ENCODE peak calls at places on chromosomes 2 and 18, in nine cellular contexts. T is brain microvascular endothelial cell; X is HT-29; S is activated CD4-positive, alpha-beta memory T cell treated with anti-CD3 and anti-CD28 coated beads, Interleukin-2, amount 10 ng/mL, durations not matched to agents 7 days and 5 days; L is thoracic aorta; J is A549; H is GM10248; B is RWPE1; W is Kasumi-1. Y is an unnamed sample.

GRCh38 chr2:19392191-19392590 is 33.8 kb upstream of the OSR1 start:
- DNase-seq in S (no peak), T (no peak), W (no peak), H (no peak), J (no peak), L (no peak), X (no peak), B (no peak), Y (no peak)

GRCh38 chr2:109343460-109343859 is 214.5 kb downstream of the SH3RF3 start:
- DNase-seq in T (no peak), L (no peak), X (no peak), S (no peak), B (no peak), H (no peak), J (no peak), W (no peak), Y (no peak)

GRCh38 chr2:165815742-165816141 is 21.7 kb upstream of the GALNT3 start:
- DNase-seq in J (no peak), W (peak), T (no peak), L (no peak), B (no peak), H (no peak), S (no peak), X (no peak), Y (no peak)

GRCh38 chr2:159211447-159212396 is 74.8 kb downstream of the WDSUB1 start:
- DNase-seq in H (no peak), X (no peak), J (no peak), T (no peak), B (no peak), L (no peak), S (no peak), W (no peak), Y (no peak)

GRCh38 chr2:233912799-233913423 is 4.3 kb upstream of the TRPM8 start:
- DNase-seq in T (peak), J (peak), S (peak), W (no peak), L (no peak), B (peak), X (peak), H (no peak), Y (no peak)

GRCh38 chr2:180644709-180645108 is 335.7 kb upstream of the UBE2E3 start:
- DNase-seq in S (no peak), X (no peak), W (no peak), H (no peak), L (no peak), T (peak), J (no peak), B (peak), Y (no peak)

GRCh38 chr18:38330573-38330972 is 765.0 kb upstream of the CELF4 start:
- DNase-seq in H (no peak), X (no peak), J (no peak), W (no peak), S (no peak), B (no peak), T (no peak), L (no peak), Y (no peak)

GRCh38 chr2:38601463-38602135 is 1.1 kb downstream of the HNRNPLL start:
- DNase-seq in S (no peak), B (peak), L (no peak), X (peak), H (no peak), J (no peak), W (no peak), T (no peak), Y (no peak)

GRCh38 chr2:239711911-239712570 is 311.2 kb upstream of the HDAC4 start:
- DNase-seq in X (no peak), H (no peak), S (no peak), B (no peak), L (no peak), W (no peak), T (no peak), J (no peak), Y (no peak)

GRCh38 chr2:228767196-228767595 is 503.9 kb downstream of the PID1 start:
- DNase-seq in B (no peak), S (no peak), W (no peak), T (peak), J (no peak), X (no peak), H (no peak), L (no peak), Y (no peak)

GRCh38 chr2:152046940-152047339 is 51.9 kb downstream of the CACNB4 start:
- DNase-seq in L (no peak), W (peak), S (no peak), J (no peak), X (no peak), B (no peak), T (no peak), H (peak), Y (no peak)

GRCh38 chr2:239504643-239505235 is 103.9 kb upstream of the HDAC4 start:
- DNase-seq in X (no peak), T (no peak), S (no peak), J (no peak), H (no peak), B (no peak), L (no peak), W (no peak), Y (no peak)

GRCh38 chr18:27762054-27762453 is 414.9 kb downstream of the CDH2 start:
- DNase-seq in S (no peak), B (no peak), H (no peak), J (no peak), W (no peak), X (no peak), L (no peak), T (no peak), Y (no peak)

GRCh38 chr2:30105556-30105955 is 41.3 kb upstream of the YPEL5 start:
- DNase-seq in B (no peak), T (no peak), X (no peak), W (no peak), L (no peak), H (no peak), S (no peak), J (no peak), Y (no peak)

GRCh38 chr18:30644158-30644557 is 398.4 kb downstream of the DSC3 start:
- DNase-seq in J (no peak), B (no peak), L (no peak), S (no peak), T (no peak), X (no peak), W (no peak), H (no peak), Y (no peak)

GRCh38 chr2:69242651-69243051 is 144.4 kb downstream of the GFPT1 start:
- DNase-seq in S (no peak), T (no peak), X (no peak), J (no peak), W (no peak), B (no peak), H (no peak), L (no peak), Y (no peak)

GRCh38 chr2:109290887-109291675 is 162.1 kb downstream of the SH3RF3 start:
- DNase-seq in T (peak), J (no peak), W (no peak), X (no peak), S (no peak), H (no peak), B (no peak), L (no peak), Y (no peak)

GRCh38 chr18:2967357-2967756 is 45.6 kb downstream of the LPIN2 start:
- DNase-seq in B (no peak), J (no peak), X (no peak), S (no peak), H (no peak), W (no peak), L (no peak), T (no peak), Y (no peak)

GRCh38 chr2:46294185-46294836 is 2.9 kb upstream of the EPAS1 start:
- DNase-seq in J (peak), W (no peak), T (no peak), S (peak), B (peak), H (peak), X (peak), L (no peak), Y (no peak)

GRCh38 chr18:80033181-80034067 is 810 bp upstream of the RBFA start:
- DNase-seq in S (no peak), L (peak), J (peak), B (peak), X (no peak), T (peak), H (no peak), W (no peak), Y (no peak)

GRCh38 chr2:169732583-169733358 is 861 bp upstream of the KLHL23 start:
- DNase-seq in S (no peak), T (no peak), H (no peak), J (no peak), L (no peak), B (no peak), X (peak), W (peak), Y (no peak)

GRCh38 chr2:88669371-88670214 is 21.9 kb upstream of the RPIA start:
- DNase-seq in L (no peak), S (peak), B (peak), T (peak), J (peak), H (peak), W (peak), X (peak), Y (no peak)

GRCh38 chr18:54767094-54767493 is 61.2 kb upstream of the RAB27B start:
- DNase-seq in S (no peak), B (no peak), L (no peak), X (peak), H (no peak), T (no peak), J (no peak), W (no peak), Y (no peak)

GRCh38 chr2:151792589-151792988 is 35.6 kb downstream of the ARL5A start:
- DNase-seq in J (no peak), X (no peak), W (no peak), S (no peak), T (no peak), B (no peak), L (no peak), H (no peak), Y (no peak)

GRCh38 chr2:12549641-12550040 is 167.1 kb upstream of the TRIB2 start:
- DNase-seq in X (no peak), S (no peak), J (no peak), W (no peak), H (no peak), B (peak), L (no peak), T (peak), Y (no peak)

GRCh38 chr18:22567794-22568193 is 150.1 kb upstream of the CTAGE1 start:
- DNase-seq in S (no peak), J (no peak), L (no peak), W (no peak), B (no peak), H (no peak), X (no peak), T (no peak), Y (no peak)